ENCODE peak calls at places on chromosomes 2 and 18, in eight cellular contexts. U is progenitor cell of endocrine pancreas, Z is neural crest cell, D is GM12865, S is astrocyte of the spinal cord, F is AG04450, Q is fibroblast of mammary gland, G is hepatocyte. X is an unnamed sample.

GRCh38 chr2:152647417-152648010 is 69.7 kb downstream of the PRPF40A start:
- DNase-seq in Z (no peak), S (peak), G (peak), F (no peak), Q (peak), U (no peak), D (no peak), X (no peak)

GRCh38 chr2:239216614-239217273 is 184.1 kb downstream of the HDAC4 start:
- DNase-seq in U (no peak), Z (no peak), Q (no peak), F (no peak), G (no peak), S (no peak), D (peak), X (no peak)

GRCh38 chr2:25341753-25342371 is at the start of gene DNMT3A:
- DNase-seq in U (no peak), Z (peak), F (peak), D (peak), S (peak), Q (peak), G (peak), X (peak)

GRCh38 chr2:64581777-64582539 is 57.8 kb downstream of the AFTPH start:
- DNase-seq in Z (no peak), D (peak), S (no peak), G (no peak), Q (no peak), U (no peak), F (no peak), X (no peak)

GRCh38 chr2:138827426-138828054 is 47.4 kb upstream of the NXPH2 start:
- DNase-seq in Z (peak), Q (peak), G (peak), D (peak), S (peak), U (no peak), F (peak), X (peak)

GRCh38 chr2:177772529-177772928 is 300.0 kb downstream of the PDE11A start:
- DNase-seq in G (peak), F (no peak), S (peak), Z (no peak), U (no peak), Q (peak), D (peak), X (no peak)

GRCh38 chr2:72127401-72128058 is 20.1 kb downstream of the CYP26B1 start:
- DNase-seq in Z (no peak), S (no peak), Q (no peak), D (no peak), G (no peak), U (no peak), F (no peak), X (no peak)

GRCh38 chr18:63480892-63481291 is 4.1 kb downstream of the SERPINB5 start:
- DNase-seq in Q (no peak), U (no peak), F (no peak), S (no peak), D (no peak), Z (no peak), G (no peak), X (no peak)

GRCh38 chr2:8630676-8631464 is 51.0 kb upstream of the ID2 start:
- DNase-seq in F (no peak), G (no peak), S (no peak), Q (no peak), D (no peak), Z (no peak), U (no peak), X (no peak)

GRCh38 chr2:238908960-238909951 is 61.4 kb downstream of the TWIST2 start:
- DNase-seq in Q (peak), G (no peak), D (no peak), F (no peak), U (no peak), Z (peak), S (peak), X (peak)

GRCh38 chr2:36650031-36650430 is 46.5 kb upstream of the VIT start:
- DNase-seq in S (peak), Q (peak), Z (no peak), G (peak), F (no peak), D (peak), U (no peak), X (peak)

GRCh38 chr2:215137741-215138340 is 585 bp downstream of the ABCA12 start:
- DNase-seq in D (peak), F (no peak), S (peak), Z (no peak), G (no peak), U (no peak), Q (peak), X (no peak)

GRCh38 chr2:8984152-8984551 is 19.3 kb downstream of the MBOAT2 start:
- DNase-seq in G (no peak), Q (no peak), F (no peak), U (no peak), D (peak), Z (no peak), S (peak), X (no peak)

GRCh38 chr2:69616755-69617154 is 26.8 kb downstream of the AAK1 start:
- DNase-seq in D (peak), S (no peak), U (no peak), G (no peak), Q (no peak), F (no peak), Z (no peak), X (no peak)

GRCh38 chr2:112626604-112627059 is 19.1 kb upstream of the SLC20A1 start:
- DNase-seq in S (peak), U (peak), D (peak), Z (peak), Q (peak), G (peak), F (no peak), X (peak)

GRCh38 chr18:9890191-9890590 is 4.4 kb downstream of the TXNDC2 start:
- DNase-seq in F (no peak), S (no peak), U (no peak), D (no peak), Q (no peak), Z (no peak), G (no peak), X (no peak)

GRCh38 chr2:72958542-72959385 is 41.4 kb downstream of the EMX1 start:
- DNase-seq in F (no peak), G (no peak), Z (no peak), U (no peak), Q (no peak), D (no peak), S (no peak), X (no peak)

GRCh38 chr18:59084286-59084779 is 55.4 kb upstream of the SEC11C start:
- DNase-seq in G (peak), Z (peak), F (peak), S (peak), Q (peak), U (peak), D (peak), X (peak)

GRCh38 chr2:205712508-205712907 is 30.2 kb downstream of the NRP2 start:
- DNase-seq in S (peak), G (no peak), F (no peak), U (no peak), Z (no peak), Q (peak), D (peak), X (no peak)

GRCh38 chr2:21972580-21972979 is 848.8 kb downstream of the TDRD15 start:
- DNase-seq in D (no peak), F (no peak), Z (no peak), G (no peak), Q (no peak), U (no peak), S (no peak), X (no peak)

GRCh38 chr18:24397131-24397693 is 412 bp downstream of the OSBPL1A start:
- DNase-seq in D (peak), U (no peak), S (peak), Q (peak), G (peak), F (peak), Z (no peak), X (peak)

GRCh38 chr2:101418704-101419663 is 31.7 kb upstream of the CREG2 start:
- DNase-seq in S (peak), Q (peak), Z (peak), D (peak), U (no peak), G (peak), F (peak), X (peak)

GRCh38 chr2:35160871-35161270 is 1194.7 kb upstream of the CRIM1 start:
- DNase-seq in Z (no peak), G (no peak), F (no peak), Q (no peak), S (no peak), U (no peak), D (no peak), X (no peak)

GRCh38 chr2:201345636-201346213 is 11.4 kb downstream of the FLACC1 start:
- DNase-seq in F (no peak), D (no peak), S (no peak), U (no peak), G (no peak), Z (no peak), Q (no peak), X (no peak)

GRCh38 chr2:201342923-201343322 is 14.2 kb downstream of the FLACC1 start:
- DNase-seq in Q (no peak), F (no peak), D (no peak), G (no peak), U (no peak), Z (no peak), S (no peak), X (no peak)

GRCh38 chr2:201343559-201343958 is 13.6 kb downstream of the FLACC1 start:
- DNase-seq in F (no peak), Q (no peak), S (no peak), G (no peak), D (no peak), U (no peak), Z (no peak), X (no peak)

GRCh38 chr2:201347154-201347553 is 10.0 kb downstream of the FLACC1 start:
- DNase-seq in Z (no peak), Q (no peak), S (no peak), D (no peak), G (no peak), F (no peak), U (no peak), X (no peak)

GRCh38 chr2:201344663-201345366 is 12.3 kb downstream of the FLACC1 start:
- DNase-seq in S (no peak), Q (no peak), G (no peak), U (no peak), Z (no peak), F (no peak), D (peak), X (no peak)
- TF ChIP-seq CTCF in S (no peak), Q (no peak), G (no peak), U (peak), Z (peak), F (no peak), D (peak), X (no peak)

GRCh38 chr2:111618953-111619902 is 264.8 kb downstream of the ANAPC1 start:
- DNase-seq in U (no peak), S (no peak), G (no peak), Q (peak), D (no peak), Z (no peak), F (no peak), X (no peak)
- TF ChIP-seq CTCF in U (no peak), S (peak), G (peak), Q (peak), D (peak), Z (no peak), F (no peak), X (no peak)

DNA sequence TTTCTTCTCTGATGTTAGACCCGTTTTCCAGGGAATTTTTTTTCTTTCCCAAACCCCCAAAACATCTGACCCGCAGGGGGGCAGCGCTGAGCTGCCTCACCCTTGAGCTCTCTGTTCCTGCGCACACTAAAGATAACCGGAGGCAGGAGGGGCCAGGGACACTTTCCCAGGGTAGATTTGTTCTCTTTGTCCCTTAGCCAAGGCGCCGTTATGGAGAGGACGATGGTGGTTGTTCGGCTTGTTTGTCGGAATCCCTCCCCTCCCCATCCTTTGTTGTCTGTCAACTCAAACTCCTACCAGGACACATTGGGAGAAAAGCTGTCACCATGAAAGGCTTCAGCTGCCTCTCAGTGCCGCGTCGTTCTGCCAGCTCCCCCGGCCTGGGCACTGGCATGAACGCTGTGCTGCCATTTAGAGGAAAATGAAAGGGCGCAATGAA is 62.3 kb downstream of the RND3 start:
- DNase-seq in G (no peak), U (no peak), D (no peak), F (no peak), Z (peak), S (peak), Q (peak), X (peak)
- TF ChIP-seq CTCF in G (no peak), U (peak), D (no peak), F (peak), Z (peak), S (peak), Q (peak), X (no peak)

DNA sequence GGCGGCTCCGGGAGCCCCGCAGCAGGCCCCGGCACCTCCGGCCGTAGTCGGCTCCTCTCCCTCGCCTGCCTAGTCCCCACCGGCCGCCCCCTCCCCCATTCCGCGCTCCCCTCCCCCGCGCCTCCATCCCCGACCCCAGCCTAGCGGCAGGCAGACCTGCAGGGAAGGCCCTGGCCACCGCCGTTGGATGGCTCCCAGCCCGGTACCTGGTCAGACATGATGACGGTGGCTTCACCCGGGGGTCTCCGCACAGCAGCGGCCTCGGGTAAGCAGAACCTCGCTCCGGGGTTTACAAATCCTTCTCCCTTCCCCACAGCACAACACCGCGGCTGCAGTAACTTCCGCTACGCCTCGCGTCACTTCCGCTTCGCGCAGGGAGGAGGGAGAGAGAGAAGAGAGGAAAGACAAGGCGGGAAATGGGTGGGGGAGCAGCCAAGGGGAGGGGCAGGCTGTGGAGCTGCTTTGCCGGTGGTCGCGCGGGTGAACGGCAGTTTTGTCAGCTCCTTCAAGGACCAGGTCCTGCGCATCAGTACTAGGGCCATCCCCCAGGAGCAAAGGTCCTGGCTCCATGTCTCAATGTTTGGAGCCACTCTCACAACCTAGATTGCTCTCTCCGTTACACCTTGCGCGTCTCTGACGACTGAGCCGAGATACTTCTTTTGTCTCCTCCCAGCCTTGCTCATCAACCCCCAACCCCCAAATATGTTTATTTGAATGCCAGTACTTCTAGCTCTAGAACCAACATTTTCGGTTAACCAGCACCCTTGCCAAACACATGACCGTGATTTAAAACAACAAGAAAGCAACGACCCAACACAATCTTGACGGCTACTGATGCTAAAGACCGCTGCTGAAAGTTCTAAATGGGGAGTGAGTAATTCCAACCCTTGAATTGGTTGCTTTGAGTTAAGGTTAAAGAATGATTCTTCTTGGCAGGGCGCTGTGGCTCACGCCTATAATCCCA is at the start of gene SUMO1:
- DNase-seq in D (peak), S (peak), Z (peak), G (peak), F (no peak), U (peak), Q (peak), X (peak)
- TF ChIP-seq CTCF in D (no peak), S (no peak), Z (peak), G (no peak), F (no peak), U (peak), Q (no peak), X (no peak)

DNA sequence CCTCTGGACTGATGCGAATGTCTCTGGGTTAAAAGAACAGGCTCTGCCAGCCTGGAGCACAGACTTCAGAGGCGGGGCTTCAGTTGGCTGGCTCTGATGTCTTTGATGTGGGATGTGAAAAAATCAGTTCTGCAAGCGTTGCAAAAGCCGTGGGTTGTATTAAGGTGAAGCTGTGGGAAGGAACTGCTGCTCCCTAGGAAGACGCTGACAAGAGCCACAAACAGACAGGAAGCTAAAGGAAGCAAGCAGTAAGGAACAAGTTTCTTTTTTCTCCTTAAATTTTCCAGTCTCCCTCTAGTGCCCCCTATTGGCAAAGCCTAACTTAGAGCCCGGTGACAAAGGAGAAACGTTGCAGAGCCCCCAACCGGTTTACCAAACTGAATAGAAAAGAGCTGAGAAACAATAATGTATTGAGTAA is 239.0 kb downstream of the CCDC178 start:
- DNase-seq in Q (peak), F (no peak), Z (peak), S (peak), D (peak), U (no peak), G (peak), X (peak)
- TF ChIP-seq CTCF in Q (peak), F (peak), Z (peak), S (peak), D (peak), U (peak), G (peak), X (peak)

DNA sequence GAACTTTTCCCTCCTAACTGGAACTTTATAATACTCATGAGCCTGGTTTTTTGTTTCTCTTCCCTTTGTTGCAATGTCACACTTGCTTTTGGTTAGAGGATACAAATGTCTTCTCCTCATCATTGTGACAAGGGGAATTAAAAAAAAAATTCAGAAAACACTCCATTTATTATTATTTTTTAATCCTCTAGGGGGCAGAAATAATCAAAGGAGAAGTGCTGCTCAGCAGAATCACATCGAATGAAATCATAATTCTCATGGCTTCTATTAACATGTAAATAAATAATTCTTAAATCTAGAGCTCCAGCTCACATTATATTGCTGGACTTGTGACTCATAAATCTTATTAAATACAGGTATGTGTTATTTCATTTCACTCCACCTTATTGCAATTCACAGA is 273.8 kb downstream of the TRIB2 start:
- DNase-seq in Q (peak), S (no peak), G (no peak), Z (no peak), U (no peak), D (no peak), F (no peak), X (no peak)
- TF ChIP-seq CTCF in Q (peak), S (no peak), G (no peak), Z (peak), U (no peak), D (no peak), F (peak), X (no peak)

GRCh38 chr18:21444465-21445023 is 156.0 kb downstream of the ESCO1 start:
- DNase-seq in Z (peak), F (peak), S (peak), G (peak), U (no peak), D (peak), Q (peak), X (peak)
- TF ChIP-seq CTCF in Z (peak), F (peak), S (peak), G (peak), U (peak), D (peak), Q (peak), X (peak)